ENCODE peak calls at places on chromosomes 12 and 14, in four cellular contexts. T, L, G and U are unnamed samples.

GRCh38 chr12:75944097-75944904 is 87.3 kb downstream of the PHLDA1 start:
- DNase-seq in L (no peak), G (peak), T (no peak), U (peak)

GRCh38 chr14:65594153-65594881 is 181.8 kb downstream of the FUT8 start:
- DNase-seq in T (no peak), G (no peak), L (no peak), U (no peak)

GRCh38 chr14:100541621-100542560 is 45.3 kb downstream of the BEGAIN start:
- DNase-seq in G (no peak), T (no peak), L (no peak), U (no peak)

GRCh38 chr12:10169094-10169493 is 2.8 kb downstream of the OLR1 start:
- DNase-seq in T (no peak), G (peak), L (no peak), U (no peak)

GRCh38 chr14:74963705-74964271 is 8.4 kb upstream of the PGF start:
- DNase-seq in T (no peak), G (peak), L (no peak), U (no peak)

GRCh38 chr12:3042826-3043225 is 34.4 kb upstream of the TSPAN9 start:
- DNase-seq in G (no peak), T (no peak), L (no peak), U (no peak)

GRCh38 chr14:71659165-71659564 is 273.1 kb upstream of the RGS6 start:
- DNase-seq in L (no peak), G (peak), T (no peak), U (no peak)

GRCh38 chr14:104296388-104297312 is 158.3 kb downstream of the KIF26A start:
- DNase-seq in T (no peak), L (no peak), G (no peak), U (no peak)

GRCh38 chr14:49992901-49993335 is 100.0 kb downstream of the ARF6 start:
- DNase-seq in L (no peak), T (no peak), G (peak), U (peak)

GRCh38 chr12:25960926-25961325 is 2.4 kb downstream of the RASSF8 start:
- DNase-seq in L (no peak), T (no peak), G (peak), U (no peak)

GRCh38 chr12:124938606-124939427 is 24.4 kb upstream of the UBC start:
- DNase-seq in L (no peak), T (peak), G (peak), U (peak)

GRCh38 chr12:6788972-6789905 is at the start of gene CD4:
- DNase-seq in G (peak), T (no peak), L (no peak), U (no peak)

GRCh38 chr12:1435044-1435443 is 159.3 kb downstream of the FBXL14 start:
- DNase-seq in G (no peak), T (no peak), L (no peak), U (no peak)

GRCh38 chr14:79836577-79836976 is 374.7 kb downstream of the DIO2 start:
- DNase-seq in G (peak), L (no peak), T (no peak), U (no peak)